ENCODE peak calls at places on chromosomes 13 and 19, in six cellular contexts. One of them, this sample, is unnamed.

GRCh38 chr13:99103536-99103935 is 97.1 kb upstream of the UBAC2 start:
- DNase-seq in Peyer's patch: no peak
- DNase-seq in tibial artery: no peak
- DNase-seq in endodermal cell: peak; percentile 70
- DNase-seq in GM23248: peak; percentile 11
- DNase-seq in neural progenitor cell: peak; percentile 47
- DNase-seq in this sample: no peak

GRCh38 chr19:10895920-10896319 is 24.6 kb downstream of the CARM1 start:
- DNase-seq in Peyer's patch: no peak
- DNase-seq in tibial artery: no peak
- DNase-seq in endodermal cell: peak; percentile 85
- DNase-seq in GM23248: no peak
- DNase-seq in neural progenitor cell: no peak
- DNase-seq in this sample: no peak

GRCh38 chr19:51002542-51003311 is 1.3 kb upstream of the KLK8 start:
- DNase-seq in Peyer's patch: no peak
- DNase-seq in tibial artery: no peak
- DNase-seq in endodermal cell: peak; percentile 96
- DNase-seq in GM23248: peak; percentile 27
- DNase-seq in neural progenitor cell: peak; percentile 74
- DNase-seq in this sample: no peak

GRCh38 chr13:92967923-92968322 is 258.7 kb upstream of the GPC6 start:
- DNase-seq in Peyer's patch: no peak
- DNase-seq in tibial artery: no peak
- DNase-seq in endodermal cell: peak; percentile 48
- DNase-seq in GM23248: peak; percentile 48
- DNase-seq in neural progenitor cell: peak; percentile 2
- DNase-seq in this sample: no peak

GRCh38 chr13:37349916-37350315 is 244.5 kb upstream of the CSNK1A1L start:
- DNase-seq in Peyer's patch: no peak
- DNase-seq in tibial artery: no peak
- DNase-seq in endodermal cell: no peak
- DNase-seq in GM23248: no peak
- DNase-seq in neural progenitor cell: no peak
- DNase-seq in this sample: no peak

GRCh38 chr19:33950141-33950805 is 153.6 kb downstream of the KCTD15 start:
- DNase-seq in Peyer's patch: no peak
- DNase-seq in tibial artery: no peak
- DNase-seq in endodermal cell: peak; percentile 29
- DNase-seq in GM23248: peak; percentile 34
- DNase-seq in neural progenitor cell: peak; percentile 8
- DNase-seq in this sample: no peak

GRCh38 chr13:40611004-40611403 is 55.4 kb downstream of the FOXO1 start:
- DNase-seq in Peyer's patch: no peak
- DNase-seq in tibial artery: no peak
- DNase-seq in endodermal cell: no peak
- DNase-seq in GM23248: no peak
- DNase-seq in neural progenitor cell: no peak
- DNase-seq in this sample: no peak

GRCh38 chr19:52601025-52601973 is 31.2 kb downstream of the ZNF701 start:
- DNase-seq in Peyer's patch: peak; percentile 98
- DNase-seq in tibial artery: peak; percentile 96
- DNase-seq in endodermal cell: peak; percentile 98
- DNase-seq in GM23248: peak; percentile 97
- DNase-seq in neural progenitor cell: peak; percentile 97
- DNase-seq in this sample: peak; percentile 88

GRCh38 chr13:76852991-76853390 is 33.2 kb downstream of the KCTD12 start:
- DNase-seq in Peyer's patch: no peak
- DNase-seq in tibial artery: no peak
- DNase-seq in endodermal cell: no peak
- DNase-seq in GM23248: peak; percentile 63
- DNase-seq in neural progenitor cell: no peak
- DNase-seq in this sample: no peak

GRCh38 chr19:23399443-23399842 is 4.2 kb upstream of the ZNF91 start:
- DNase-seq in Peyer's patch: no peak
- DNase-seq in tibial artery: no peak
- DNase-seq in endodermal cell: no peak
- DNase-seq in GM23248: no peak
- DNase-seq in neural progenitor cell: no peak
- DNase-seq in this sample: no peak

GRCh38 chr13:21538280-21538679 is 65.7 kb downstream of the MICU2 start:
- DNase-seq in Peyer's patch: no peak
- DNase-seq in tibial artery: no peak
- DNase-seq in endodermal cell: no peak
- DNase-seq in GM23248: no peak
- DNase-seq in neural progenitor cell: no peak
- DNase-seq in this sample: no peak

GRCh38 chr19:6769006-6769637 is 1.9 kb upstream of the SH2D3A start:
- DNase-seq in Peyer's patch: no peak
- DNase-seq in tibial artery: no peak
- DNase-seq in endodermal cell: peak; percentile 74
- DNase-seq in GM23248: peak; percentile 37
- DNase-seq in neural progenitor cell: peak; percentile 64
- DNase-seq in this sample: no peak

GRCh38 chr19:49475995-49476880 is 2.2 kb downstream of the FLT3LG start:
- DNase-seq in Peyer's patch: peak; percentile 75
- DNase-seq in tibial artery: no peak
- DNase-seq in endodermal cell: peak; percentile 97
- DNase-seq in GM23248: peak; percentile 64
- DNase-seq in neural progenitor cell: peak; percentile 94
- DNase-seq in this sample: peak; percentile 59

GRCh38 chr13:26509491-26509890 is 48.0 kb upstream of the WASF3 start:
- DNase-seq in Peyer's patch: no peak
- DNase-seq in tibial artery: no peak
- DNase-seq in endodermal cell: no peak
- DNase-seq in GM23248: no peak
- DNase-seq in neural progenitor cell: no peak
- DNase-seq in this sample: no peak

GRCh38 chr19:58346961-58347929 is 6.0 kb downstream of the A1BG start:
- DNase-seq in Peyer's patch: peak; percentile 88
- DNase-seq in tibial artery: peak; percentile 38
- DNase-seq in endodermal cell: peak; percentile 94
- DNase-seq in GM23248: peak; percentile 75
- DNase-seq in neural progenitor cell: peak; percentile 89
- DNase-seq in this sample: peak; percentile 70

GRCh38 chr13:71912524-71912923 is 45.5 kb upstream of the DACH1 start:
- DNase-seq in Peyer's patch: no peak
- DNase-seq in tibial artery: no peak
- DNase-seq in endodermal cell: no peak
- DNase-seq in GM23248: no peak
- DNase-seq in neural progenitor cell: no peak
- DNase-seq in this sample: no peak

GRCh38 chr19:32404213-32404938 is 1.2 kb upstream of the DPY19L3 start:
- DNase-seq in Peyer's patch: no peak
- DNase-seq in tibial artery: no peak
- DNase-seq in endodermal cell: peak; percentile 59
- DNase-seq in GM23248: peak; percentile 8
- DNase-seq in neural progenitor cell: peak; percentile 78
- DNase-seq in this sample: no peak

GRCh38 chr13:29140277-29140676 is 320.1 kb downstream of the MTUS2 start:
- DNase-seq in Peyer's patch: no peak
- DNase-seq in tibial artery: no peak
- DNase-seq in endodermal cell: no peak
- DNase-seq in GM23248: peak; percentile 10
- DNase-seq in neural progenitor cell: no peak
- DNase-seq in this sample: no peak

GRCh38 chr19:43778651-43779050 is 2.1 kb downstream of the KCNN4 start:
- DNase-seq in Peyer's patch: no peak
- DNase-seq in tibial artery: no peak
- DNase-seq in endodermal cell: no peak
- DNase-seq in GM23248: no peak
- DNase-seq in neural progenitor cell: no peak
- DNase-seq in this sample: no peak

GRCh38 chr19:799076-799881 is 2.0 kb downstream of the PTBP1 start:
- DNase-seq in Peyer's patch: no peak
- DNase-seq in tibial artery: no peak
- DNase-seq in endodermal cell: peak; percentile 77
- DNase-seq in GM23248: peak; percentile 70
- DNase-seq in neural progenitor cell: peak; percentile 79
- DNase-seq in this sample: no peak
- H3K4me1 ChIP-seq in Peyer's patch: peaks cover 56% of the 10 kb centered on the region
- H3K4me1 ChIP-seq in tibial artery: peaks cover 72% of the 10 kb centered on the region
- H3K4me1 ChIP-seq in endodermal cell: peaks cover 27% of the 10 kb centered on the region
- H3K4me1 ChIP-seq in GM23248: peaks cover 32% of the 10 kb centered on the region
- H3K4me1 ChIP-seq in neural progenitor cell: peaks cover 39% of the 10 kb centered on the region
- H3K4me1 ChIP-seq in this sample: peaks cover 61% of the 10 kb centered on the region

GRCh38 chr19:9485140-9485539 is 13.3 kb downstream of the ZNF560 start:
- DNase-seq in Peyer's patch: no peak
- DNase-seq in tibial artery: no peak
- DNase-seq in endodermal cell: no peak
- DNase-seq in GM23248: peak; percentile 5
- DNase-seq in neural progenitor cell: no peak
- DNase-seq in this sample: no peak

GRCh38 chr19:9487016-9487415 is 11.4 kb downstream of the ZNF560 start:
- DNase-seq in Peyer's patch: no peak
- DNase-seq in tibial artery: no peak
- DNase-seq in endodermal cell: no peak
- DNase-seq in GM23248: no peak
- DNase-seq in neural progenitor cell: no peak
- DNase-seq in this sample: no peak
- H3K9me3 ChIP-seq in Peyer's patch: peaks cover 42% of the 10 kb centered on the region
- H3K9me3 ChIP-seq in tibial artery: peaks cover 5% of the 10 kb centered on the region
- H3K9me3 ChIP-seq in endodermal cell: peaks cover 60% of the 10 kb centered on the region
- H3K9me3 ChIP-seq in GM23248: no peaks in the 10 kb centered on the region
- H3K9me3 ChIP-seq in neural progenitor cell: peaks cover 14% of the 10 kb centered on the region
- H3K9me3 ChIP-seq in this sample: peaks cover 18% of the 10 kb centered on the region

DNA sequence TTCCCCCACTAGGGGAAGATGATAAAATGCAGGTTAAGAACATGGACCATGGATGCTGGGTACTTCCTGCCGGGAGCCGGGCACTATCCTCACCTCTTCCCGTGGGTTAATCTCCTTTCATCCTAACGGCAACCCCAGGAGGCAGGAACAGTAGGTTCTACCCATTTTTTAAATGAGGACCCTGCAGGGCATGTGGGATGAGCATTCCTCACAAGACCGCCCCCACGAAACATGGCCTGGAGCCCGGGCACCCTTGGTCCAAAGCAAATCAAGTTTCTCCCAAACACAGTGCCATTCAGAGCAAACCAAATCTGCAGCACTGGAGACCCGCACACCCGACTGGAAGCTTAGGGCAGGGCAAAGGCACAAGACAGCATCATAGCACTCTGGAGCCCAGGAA is 35.4 kb downstream of the COL4A2 start:
- DNase-seq in Peyer's patch: no peak
- DNase-seq in tibial artery: no peak
- DNase-seq in endodermal cell: no peak
- DNase-seq in GM23248: no peak
- DNase-seq in neural progenitor cell: no peak
- DNase-seq in this sample: no peak
- H3K4me1 ChIP-seq in Peyer's patch: no peaks in the 10 kb centered on the region
- H3K4me1 ChIP-seq in tibial artery: peaks cover 80% of the 10 kb centered on the region
- H3K4me1 ChIP-seq in endodermal cell: peaks cover 25% of the 10 kb centered on the region
- H3K4me1 ChIP-seq in GM23248: peaks cover 23% of the 10 kb centered on the region
- H3K4me1 ChIP-seq in neural progenitor cell: peaks cover 44% of the 10 kb centered on the region
- H3K4me1 ChIP-seq in this sample: peaks cover 21% of the 10 kb centered on the region

GRCh38 chr13:74969419-74969818 is 512.5 kb downstream of the TBC1D4 start:
- DNase-seq in Peyer's patch: no peak
- DNase-seq in tibial artery: no peak
- DNase-seq in endodermal cell: no peak
- DNase-seq in GM23248: no peak
- DNase-seq in neural progenitor cell: no peak
- DNase-seq in this sample: no peak

DNA sequence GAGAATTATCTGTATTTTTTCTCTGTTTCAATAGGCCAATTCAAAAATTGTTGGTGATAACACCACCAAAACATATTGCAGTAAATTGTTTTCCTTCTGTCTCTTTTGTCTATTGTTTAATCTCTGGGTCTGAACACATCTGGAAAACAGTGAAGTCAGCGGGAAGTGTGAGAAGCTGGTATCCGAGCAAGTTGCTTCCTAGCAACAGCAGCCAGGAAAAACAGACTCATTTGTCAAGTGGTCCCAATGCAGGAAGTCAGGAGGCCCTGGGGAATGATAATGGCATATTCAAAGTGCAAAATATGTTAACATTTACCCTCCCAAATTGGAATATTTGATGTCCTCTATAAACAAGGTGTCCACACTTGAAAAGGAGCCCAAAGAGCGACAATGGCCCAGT is 515.2 kb downstream of the TBC1D4 start:
- DNase-seq in Peyer's patch: no peak
- DNase-seq in tibial artery: no peak
- DNase-seq in endodermal cell: no peak
- DNase-seq in GM23248: peak; percentile 4
- DNase-seq in neural progenitor cell: peak; percentile 41
- DNase-seq in this sample: no peak
- H3K9me3 ChIP-seq in Peyer's patch: no peaks in the 10 kb centered on the region
- H3K9me3 ChIP-seq in tibial artery: no peaks in the 10 kb centered on the region
- H3K9me3 ChIP-seq in endodermal cell: no peaks in the 10 kb centered on the region
- H3K9me3 ChIP-seq in GM23248: no peaks in the 10 kb centered on the region
- H3K9me3 ChIP-seq in neural progenitor cell: no peaks in the 10 kb centered on the region
- H3K9me3 ChIP-seq in this sample: no peaks in the 10 kb centered on the region

DNA sequence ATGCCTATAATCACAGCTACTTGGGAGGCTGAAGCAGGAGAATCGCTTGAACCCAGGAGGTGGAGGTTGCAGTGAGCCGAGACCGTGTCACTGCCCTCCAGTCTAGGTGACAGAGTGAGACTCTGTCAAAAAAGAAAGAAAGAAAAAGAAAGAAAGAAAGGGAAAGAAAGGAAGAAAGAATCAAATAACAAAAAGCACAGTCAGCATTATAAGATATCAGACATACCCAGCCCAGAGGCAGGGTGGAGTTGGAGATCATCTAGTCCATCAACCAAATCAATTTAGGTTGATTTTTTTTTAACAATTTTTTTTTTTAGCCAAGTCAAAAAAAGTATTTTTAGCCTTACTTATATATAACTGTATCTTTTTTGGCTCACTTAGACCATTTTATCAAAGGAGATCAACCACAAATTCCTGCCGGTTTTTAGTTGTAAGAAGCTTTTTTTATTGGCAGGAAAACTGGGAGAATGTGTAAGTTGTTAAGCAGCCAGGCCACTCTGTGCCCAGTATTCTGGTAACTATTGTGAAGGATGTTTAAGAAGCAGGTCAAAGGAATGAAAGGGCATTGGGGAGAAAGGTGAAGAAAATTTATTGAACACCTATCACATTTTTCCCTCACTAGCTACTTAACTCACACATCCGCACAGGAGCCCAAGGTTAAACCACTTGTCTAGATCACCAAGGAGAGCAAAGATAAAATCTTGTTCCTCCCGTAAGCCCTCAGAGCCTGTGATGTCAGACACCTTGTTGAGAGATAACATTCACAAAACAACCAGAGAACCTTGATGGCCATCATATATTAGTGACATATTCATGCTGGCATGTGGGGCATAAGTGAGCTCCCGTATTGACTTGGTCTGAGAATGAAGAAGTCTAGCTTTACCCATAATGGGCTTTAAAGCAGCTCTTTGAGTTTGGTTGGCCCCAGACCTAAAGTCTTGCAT is 91.8 kb downstream of the COL4A2 start:
- DNase-seq in Peyer's patch: no peak
- DNase-seq in tibial artery: no peak
- DNase-seq in endodermal cell: no peak
- DNase-seq in GM23248: peak; percentile 72
- DNase-seq in neural progenitor cell: no peak
- DNase-seq in this sample: no peak
- H3K4me1 ChIP-seq in Peyer's patch: no peaks in the 10 kb centered on the region
- H3K4me1 ChIP-seq in tibial artery: peaks cover 60% of the 10 kb centered on the region
- H3K4me1 ChIP-seq in endodermal cell: peaks cover 8% of the 10 kb centered on the region
- H3K4me1 ChIP-seq in GM23248: peaks cover 82% of the 10 kb centered on the region
- H3K4me1 ChIP-seq in neural progenitor cell: no peaks in the 10 kb centered on the region
- H3K4me1 ChIP-seq in this sample: no peaks in the 10 kb centered on the region

This sample was measured in CD8-positive, alpha-beta memory T cell.